ENCODE peak calls at places on chromosomes 5 and 9, in six cellular contexts. J is astrocyte of the spinal cord; Y is smooth muscle cell of the brain vasculature; V is activated CD8-positive, alpha-beta memory T cell treated with anti-CD3 and anti-CD28 coated beads for 24 hours; F is mesothelial cell of epicardium; R is OCI-LY7. T is an unnamed sample.

GRCh38 chr9:38160613-38161215 is 91.7 kb upstream of the SHB start:
- DNase-seq in F (no peak), J (peak; percentile 35), Y (peak; percentile 3), V (peak; percentile 80), R (peak; percentile 71), T (peak; percentile 36)

GRCh38 chr9:113488490-113488889 is 25.0 kb downstream of the RGS3 start:
- DNase-seq in Y (no peak), R (no peak), F (no peak), V (no peak), J (no peak), T (no peak)

GRCh38 chr5:9562101-9562500 is 16.2 kb upstream of the SEMA5A start:
- DNase-seq in V (no peak), F (no peak), R (no peak), J (peak; percentile 69), Y (no peak), T (no peak)

GRCh38 chr5:139660105-139660915 is 12.2 kb downstream of the CXXC5 start:
- DNase-seq in Y (no peak), F (no peak), J (peak; percentile 48), V (no peak), R (peak; percentile 32), T (no peak)

GRCh38 chr9:97711223-97711626 is 14.1 kb upstream of the XPA start:
- DNase-seq in V (no peak), Y (no peak), R (no peak), F (no peak), J (no peak), T (no peak)

GRCh38 chr5:81397169-81397568 is 3.2 kb upstream of the ACOT12 start:
- DNase-seq in R (no peak), F (no peak), Y (no peak), V (no peak), J (peak; percentile 34), T (no peak)

GRCh38 chr5:9540791-9541190 is 5.1 kb downstream of the SEMA5A start:
- DNase-seq in F (no peak), Y (no peak), R (no peak), J (peak; percentile 69), V (no peak), T (no peak)

GRCh38 chr9:127131871-127132270 is 9.4 kb upstream of the ANGPTL2 start:
- DNase-seq in J (peak; percentile 69), Y (no peak), F (no peak), V (no peak), R (no peak), T (no peak)

GRCh38 chr5:113508756-113509155 is 4.7 kb upstream of the YTHDC2 start:
- DNase-seq in R (no peak), V (no peak), J (no peak), Y (no peak), F (no peak), T (no peak)

GRCh38 chr5:74296685-74297084 is 343.8 kb downstream of the ENC1 start:
- DNase-seq in R (no peak), J (peak; percentile 65), V (no peak), Y (no peak), F (no peak), T (no peak)

GRCh38 chr5:313265-313664 is 8.2 kb upstream of the AHRR start:
- DNase-seq in Y (no peak), V (no peak), F (no peak), J (no peak), R (no peak), T (no peak)

GRCh38 chr5:169097897-169098296 is 203.0 kb downstream of the SLIT3 start:
- DNase-seq in F (no peak), R (no peak), Y (no peak), J (no peak), V (no peak), T (no peak)

GRCh38 chr5:134511796-134512660 is 13.4 kb upstream of the JADE2 start:
- DNase-seq in F (no peak), V (no peak), Y (no peak), J (no peak), R (no peak), T (no peak)

GRCh38 chr5:33969572-33970452 is 14.7 kb downstream of the SLC45A2 start:
- DNase-seq in V (no peak), J (peak; percentile 67), F (no peak), R (peak; percentile 17), Y (peak; percentile 39), T (peak; percentile 3)

GRCh38 chr5:119363936-119364335 is 8.1 kb downstream of the TNFAIP8 start:
- DNase-seq in F (no peak), Y (no peak), J (no peak), V (no peak), R (no peak), T (no peak)

GRCh38 chr9:37920471-37921167 is 16.7 kb upstream of the SLC25A51 start:
- DNase-seq in V (no peak), J (no peak), Y (no peak), F (no peak), R (peak; percentile 50), T (no peak)

GRCh38 chr9:36847781-36848673 is 186.0 kb downstream of the PAX5 start:
- DNase-seq in V (no peak), Y (no peak), J (no peak), R (no peak), F (no peak), T (no peak)

GRCh38 chr5:87231037-87231808 is 36.5 kb upstream of the RASA1 start:
- DNase-seq in J (no peak), R (no peak), V (no peak), Y (no peak), F (no peak), T (no peak)

GRCh38 chr5:31021181-31021624 is 172.3 kb upstream of the CDH6 start:
- DNase-seq in V (no peak), Y (no peak), F (no peak), R (no peak), J (peak; percentile 51), T (no peak)

GRCh38 chr5:41815663-41816062 is 54.6 kb downstream of the OXCT1 start:
- DNase-seq in Y (no peak), V (no peak), J (no peak), F (no peak), R (no peak), T (no peak)

GRCh38 chr5:38535281-38535750 is 21.1 kb downstream of the LIFR start:
- DNase-seq in Y (no peak), F (no peak), R (no peak), V (no peak), J (no peak), T (no peak)

GRCh38 chr5:154513669-154514084 is 35.6 kb upstream of the HAND1 start:
- DNase-seq in Y (no peak), F (no peak), V (no peak), R (no peak), J (peak; percentile 42), T (no peak)

GRCh38 chr5:40475546-40475945 is 204.2 kb upstream of the PTGER4 start:
- DNase-seq in R (no peak), Y (no peak), F (no peak), V (no peak), J (no peak), T (no peak)

GRCh38 chr5:54524704-54525103 is 7.1 kb downstream of the SNX18 start:
- DNase-seq in R (no peak), V (no peak), F (no peak), J (peak; percentile 63), Y (no peak), T (no peak)

GRCh38 chr5:142587354-142587965 is 98.4 kb downstream of the FGF1 start:
- DNase-seq in F (no peak), J (peak; percentile 26), V (no peak), Y (no peak), R (peak; percentile 46), T (no peak)

GRCh38 chr5:57468481-57469165 is 14.0 kb downstream of the ACTBL2 start:
- DNase-seq in J (peak; percentile 43), Y (no peak), R (no peak), F (no peak), V (no peak), T (no peak)

GRCh38 chr9:6106576-6107339 is 91.3 kb upstream of the RANBP6 start:
- DNase-seq in Y (no peak), J (no peak), V (no peak), R (peak; percentile 5), F (no peak), T (no peak)

GRCh38 chr5:56851258-56851941 is 36.1 kb downstream of the MAP3K1 start:
- DNase-seq in F (no peak), Y (no peak), R (no peak), V (no peak), J (peak; percentile 57), T (no peak)

GRCh38 chr5:95759005-95759404 is 27.9 kb downstream of the RHOBTB3 start:
- DNase-seq in F (no peak), J (no peak), R (no peak), Y (no peak), V (no peak), T (no peak)

GRCh38 chr5:176144508-176144907 is 93.7 kb upstream of the SIMC1 start:
- DNase-seq in R (no peak), Y (no peak), F (no peak), V (no peak), J (no peak), T (no peak)

GRCh38 chr5:31664566-31664965 is 25.6 kb downstream of the PDZD2 start:
- DNase-seq in F (no peak), R (peak; percentile 30), J (peak; percentile 64), V (no peak), Y (no peak), T (no peak)

GRCh38 chr5:144275329-144275728 is 104.7 kb downstream of the KCTD16 start:
- DNase-seq in J (peak; percentile 3), Y (no peak), R (no peak), F (no peak), V (no peak), T (no peak)

GRCh38 chr9:114155967-114156294 is 594 bp downstream of the COL27A1 start:
- DNase-seq in F (no peak), Y (no peak), V (peak; percentile 64), J (no peak), R (no peak), T (no peak)

GRCh38 chr5:74945561-74946165 is 79.5 kb upstream of the FAM169A start:
- DNase-seq in R (no peak), V (no peak), J (no peak), Y (no peak), F (no peak), T (no peak)

T was measured in glomerular endothelial cell.